ENCODE peak calls at places on chromosomes 3 and 15, in five cellular contexts. O is activated naive CD4-positive, alpha-beta T cell; X is memory B cell; A is psoas muscle; C is T follicular helper cell. M is an unnamed sample.

GRCh38 chr3:3015472-3016089 is 94.6 kb downstream of the IL5RA start:
- DNase-seq in X (no peak), C (no peak), O (no peak), A (no peak), M (no peak)

GRCh38 chr15:99707481-99708270 is 25.6 kb downstream of the LYSMD4 start:
- DNase-seq in X (no peak), O (no peak), A (no peak), C (no peak), M (no peak)

GRCh38 chr15:101086394-101087171 is 165.3 kb downstream of the CHSY1 start:
- DNase-seq in C (no peak), A (no peak), O (no peak), X (no peak), M (no peak)

GRCh38 chr15:87604857-87605446 is 651.6 kb downstream of the NTRK3 start:
- DNase-seq in O (no peak), A (no peak), X (no peak), C (no peak), M (no peak)

GRCh38 chr3:55439657-55440405 is 47.3 kb downstream of the WNT5A start:
- DNase-seq in C (no peak), X (no peak), O (no peak), A (no peak), M (no peak)

GRCh38 chr3:190272747-190273146 is 49.5 kb downstream of the CLDN1 start:
- DNase-seq in O (no peak), C (no peak), X (no peak), A (no peak), M (no peak)

GRCh38 chr3:148957586-148957985 is 33.8 kb upstream of the GYG1 start:
- DNase-seq in C (no peak), X (no peak), A (no peak), O (no peak), M (no peak)

GRCh38 chr15:96585634-96586386 is 255.3 kb downstream of the NR2F2 start:
- DNase-seq in A (no peak), C (no peak), O (no peak), X (no peak), M (no peak)

GRCh38 chr15:29097971-29098370 is 171.7 kb downstream of the NSMCE3 start:
- DNase-seq in A (no peak), C (no peak), O (no peak), X (no peak), M (no peak)

GRCh38 chr15:73560501-73561117 is 72.6 kb downstream of the NPTN start:
- DNase-seq in C (no peak), O (no peak), X (no peak), A (no peak), M (no peak)

GRCh38 chr3:58528629-58529028 is 8.4 kb downstream of the ACOX2 start:
- DNase-seq in O (no peak), C (no peak), X (no peak), A (no peak), M (no peak)

GRCh38 chr15:70566047-70566835 is 197.1 kb downstream of the UACA start:
- DNase-seq in A (no peak), C (no peak), X (no peak), O (no peak), M (peak)

GRCh38 chr3:109718822-109719221 is 381.5 kb upstream of the DPPA4 start:
- DNase-seq in A (no peak), O (no peak), X (no peak), C (no peak), M (no peak)

GRCh38 chr15:51799174-51799907 is 30.1 kb upstream of the TMOD3 start:
- DNase-seq in X (no peak), C (no peak), A (no peak), O (no peak), M (no peak)

GRCh38 chr3:167749728-167750127 is 14.2 kb downstream of the SERPINI1 start:
- DNase-seq in X (no peak), A (no peak), C (no peak), O (no peak), M (no peak)

GRCh38 chr3:39383190-39383912 is at the start of gene SLC25A38:
- DNase-seq in O (no peak), C (peak), A (peak), X (peak), M (peak)

GRCh38 chr15:72353266-72353665 is 22.5 kb downstream of the HEXA start:
- DNase-seq in O (no peak), C (no peak), A (no peak), X (no peak), M (no peak)

GRCh38 chr15:35161694-35162093 is 76.6 kb upstream of the NANOGP8 start:
- DNase-seq in O (no peak), A (no peak), C (no peak), X (no peak), M (no peak)

GRCh38 chr3:194399874-194400411 is 877 bp upstream of the GP5 start:
- DNase-seq in C (no peak), A (no peak), O (no peak), X (no peak), M (no peak)

GRCh38 chr3:58205981-58206380 is 4.8 kb downstream of the DNASE1L3 start:
- DNase-seq in C (no peak), X (no peak), O (no peak), A (no peak), M (no peak)

GRCh38 chr15:50353251-50353998 is 1.6 kb downstream of the GABPB1 start:
- DNase-seq in O (no peak), A (no peak), X (no peak), C (peak), M (no peak)

M was measured in tibial artery.